ENCODE peak calls at places on chromosomes 6 and 20, in eight cellular contexts. K, Z, W, D, X, C, B and N are unnamed samples.

GRCh38 chr20:54346269-54346668 is 129.1 kb upstream of the DOK5 start:
- DNase-seq in Z (no peak), W (no peak), B (no peak), K (no peak), D (no peak), C (no peak), X (no peak), N (no peak)

GRCh38 chr20:59003836-59004492 is 3.1 kb downstream of the CTSZ start:
- DNase-seq in D (no peak), K (no peak), X (no peak), W (no peak), B (no peak), Z (no peak), C (no peak), N (no peak)

GRCh38 chr6:1015819-1016218 is 296.1 kb upstream of the FOXQ1 start:
- DNase-seq in W (no peak), Z (no peak), D (no peak), X (no peak), K (no peak), C (no peak), B (no peak), N (no peak)

GRCh38 chr6:126605089-126605488 is 265.2 kb downstream of the CENPW start:
- DNase-seq in D (no peak), C (no peak), Z (no peak), B (no peak), K (no peak), W (no peak), X (no peak), N (no peak)

GRCh38 chr20:50727792-50728485 is 3.4 kb upstream of the PARD6B start:
- DNase-seq in C (no peak), B (no peak), D (no peak), K (no peak), W (no peak), X (no peak), Z (peak; percentile 72), N (no peak)

GRCh38 chr6:108575905-108576494 is 15.3 kb downstream of the FOXO3 start:
- DNase-seq in X (no peak), C (no peak), D (no peak), K (no peak), Z (no peak), B (no peak), W (no peak), N (no peak)

GRCh38 chr20:34629904-34630303 is 47.0 kb downstream of the PIGU start:
- DNase-seq in B (no peak), W (no peak), D (no peak), K (no peak), X (no peak), Z (no peak), C (no peak), N (no peak)

GRCh38 chr6:23650676-23651075 is 475.3 kb upstream of the NRSN1 start:
- DNase-seq in D (no peak), B (no peak), X (no peak), Z (no peak), K (no peak), C (no peak), W (no peak), N (no peak)

GRCh38 chr6:122752990-122753687 is 26.4 kb upstream of the FABP7 start:
- DNase-seq in D (no peak), X (no peak), W (no peak), C (no peak), B (no peak), K (no peak), Z (no peak), N (no peak)

GRCh38 chr6:158039178-158039557 is 57.5 kb downstream of the SYNJ2 start:
- DNase-seq in K (no peak), X (no peak), Z (no peak), D (peak; percentile 32), B (no peak), W (no peak), C (no peak), N (no peak)

GRCh38 chr6:137363805-137364138 is 130.4 kb downstream of the OLIG3 start:
- DNase-seq in D (no peak), B (no peak), X (no peak), W (no peak), K (no peak), C (no peak), Z (peak; percentile 41), N (no peak)

GRCh38 chr6:16331328-16332174 is 93.2 kb downstream of the GMPR start:
- DNase-seq in K (peak; percentile 79), X (peak; percentile 72), Z (peak; percentile 60), W (no peak), D (peak; percentile 82), B (peak; percentile 84), C (peak; percentile 74), N (peak; percentile 25)

GRCh38 chr6:16832027-16832688 is 70.9 kb upstream of the ATXN1 start:
- DNase-seq in C (no peak), Z (no peak), W (no peak), B (no peak), D (no peak), K (no peak), X (no peak), N (no peak)

GRCh38 chr6:104486003-104486402 is 373.7 kb downstream of the HACE1 start:
- DNase-seq in Z (no peak), C (no peak), K (no peak), B (no peak), D (no peak), X (no peak), W (no peak), N (no peak)

GRCh38 chr6:35025241-35026188 is 115.6 kb downstream of the TCP11 start:
- DNase-seq in D (no peak), W (no peak), Z (peak; percentile 13), B (no peak), C (no peak), X (no peak), K (no peak), N (no peak)

GRCh38 chr20:9359561-9360308 is 154.7 kb upstream of the LAMP5 start:
- DNase-seq in Z (peak; percentile 56), W (no peak), C (no peak), K (peak; percentile 48), X (peak; percentile 38), D (no peak), B (peak; percentile 79), N (no peak)
- TF ChIP-seq CTCF in Z (peak; percentile 55), W (peak; percentile 23), C (no peak), K (peak; percentile 44), X (peak; percentile 36), D (peak; percentile 34), B (peak; percentile 40), N (peak; percentile 68)

GRCh38 chr20:48187891-48188290 is 402.6 kb upstream of the SULF2 start:
- DNase-seq in X (no peak), Z (no peak), K (no peak), C (no peak), B (no peak), W (no peak), D (no peak), N (no peak)

GRCh38 chr20:48190757-48191156 is 405.5 kb upstream of the SULF2 start:
- DNase-seq in C (no peak), X (no peak), K (peak; percentile 4), Z (no peak), W (no peak), D (no peak), B (no peak), N (no peak)

GRCh38 chr20:48191200-48191599 is 405.9 kb upstream of the SULF2 start:
- DNase-seq in W (no peak), K (no peak), D (peak; percentile 7), Z (peak; percentile 48), X (no peak), C (no peak), B (no peak), N (no peak)

GRCh38 chr20:48186915-48187314 is 401.6 kb upstream of the SULF2 start:
- DNase-seq in W (no peak), D (no peak), C (no peak), K (no peak), B (peak; percentile 4), X (no peak), Z (peak; percentile 36), N (no peak)

DNA sequence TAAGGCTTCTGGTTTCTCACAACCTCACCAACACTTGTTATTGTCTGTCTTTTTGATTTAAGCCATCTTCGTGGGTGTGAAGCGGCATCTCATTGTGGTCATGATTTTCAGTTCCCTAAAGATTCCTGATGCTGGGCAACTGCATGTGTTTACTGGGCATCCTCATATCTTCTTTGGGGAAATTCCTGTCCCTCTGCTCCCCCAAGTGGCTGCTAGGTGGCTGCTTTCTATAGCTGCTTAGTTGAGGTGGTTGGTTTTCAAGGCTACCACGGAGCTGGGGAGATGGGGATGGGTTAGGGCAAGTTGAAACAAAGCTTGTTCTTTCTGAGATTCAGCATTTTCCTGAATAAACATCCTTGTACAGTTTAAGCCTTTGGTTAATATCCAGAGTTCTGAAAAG is 403.9 kb upstream of the SULF2 start:
- DNase-seq in K (no peak), W (peak; percentile 2), C (no peak), D (no peak), Z (peak; percentile 86), X (no peak), B (peak; percentile 22), N (no peak)
- TF ChIP-seq CTCF in K (no peak), W (peak; percentile 27), C (no peak), D (peak; percentile 21), Z (peak; percentile 52), X (no peak), B (peak; percentile 34), N (peak; percentile 8)

DNA sequence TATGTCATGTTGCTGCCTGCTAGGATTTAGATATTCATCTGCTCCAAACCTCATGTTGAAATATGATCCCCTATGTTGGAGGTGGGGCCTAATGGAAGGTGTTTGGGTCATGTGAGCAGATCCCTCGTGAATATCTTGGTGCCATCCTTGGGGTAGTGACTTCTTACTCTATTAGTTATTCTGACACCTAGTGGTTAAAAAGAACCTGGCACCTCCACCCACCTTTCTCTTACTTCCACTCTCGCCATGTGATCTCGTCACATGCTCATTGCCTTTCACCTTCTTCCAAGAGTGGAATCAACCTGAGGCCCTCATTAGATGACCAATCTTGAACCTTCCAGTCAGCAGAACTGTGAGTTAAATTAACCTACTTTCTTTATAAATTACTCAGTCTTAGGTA is 549.4 kb upstream of the SYNCRIP start:
- DNase-seq in X (no peak), K (no peak), C (no peak), W (no peak), D (no peak), B (peak; percentile 1), Z (peak; percentile 31), N (no peak)
- TF ChIP-seq CTCF in X (peak; percentile 29), K (no peak), C (peak; percentile 18), W (peak; percentile 34), D (no peak), B (no peak), Z (peak; percentile 36), N (peak; percentile 39)

GRCh38 chr6:111683749-111684267 is 78.1 kb upstream of the TRAF3IP2 start:
- DNase-seq in K (no peak), W (no peak), D (no peak), X (no peak), C (no peak), Z (peak; percentile 12), B (peak; percentile 100), N (no peak)

GRCh38 chr6:111687652-111688051 is 82.0 kb upstream of the TRAF3IP2 start:
- DNase-seq in B (no peak), C (no peak), W (no peak), K (no peak), Z (no peak), X (no peak), D (no peak), N (no peak)

GRCh38 chr6:111685058-111685457 is 79.4 kb upstream of the TRAF3IP2 start:
- DNase-seq in X (no peak), K (no peak), W (no peak), Z (no peak), B (no peak), C (no peak), D (no peak), N (no peak)

GRCh38 chr6:111685506-111685905 is 79.8 kb upstream of the TRAF3IP2 start:
- DNase-seq in Z (no peak), X (no peak), B (no peak), D (no peak), C (no peak), K (no peak), W (no peak), N (no peak)

GRCh38 chr6:111686249-111686997 is 80.7 kb upstream of the TRAF3IP2 start:
- DNase-seq in D (no peak), K (peak; percentile 63), B (no peak), Z (no peak), W (no peak), X (no peak), C (no peak), N (no peak)
- TF ChIP-seq CTCF in D (no peak), K (no peak), B (no peak), Z (no peak), W (no peak), X (no peak), C (no peak), N (no peak)